ENCODE peak calls at places on chromosomes 4 and X, in eight cellular contexts. R, J, Y, S, D, G, Z and U are unnamed samples.

GRCh38 chr4:158856852-158857251 is 88.0 kb downstream of the FNIP2 start:
- DNase-seq in R (no peak), S (no peak), G (no peak), J (no peak), Y (no peak), D (no peak), Z (peak), U (peak)

GRCh38 chrX:56588397-56589188 is 25.2 kb downstream of the UBQLN2 start:
- DNase-seq in G (no peak), R (no peak), S (no peak), J (no peak), Y (no peak), D (no peak), Z (no peak), U (no peak)

GRCh38 chr4:43133566-43133965 is 241.1 kb downstream of the GRXCR1 start:
- DNase-seq in S (no peak), D (no peak), Y (no peak), G (no peak), J (no peak), Z (no peak), R (no peak), U (no peak)

GRCh38 chrX:32673193-32673592 is 538.2 kb downstream of the DMD start:
- DNase-seq in D (no peak), Z (peak), G (no peak), R (no peak), J (no peak), Y (no peak), S (no peak), U (no peak)

GRCh38 chrX:15673970-15674369 is 9.4 kb upstream of the CLTRN start:
- DNase-seq in J (no peak), G (no peak), Z (no peak), R (no peak), D (no peak), Y (no peak), S (no peak), U (no peak)

GRCh38 chr4:152243890-152244595 is 291.8 kb downstream of the FBXW7 start:
- DNase-seq in R (no peak), Y (peak), J (no peak), Z (no peak), G (no peak), D (peak), S (peak), U (no peak)

GRCh38 chr4:1013225-1014073 is 2.0 kb downstream of the FGFRL1 start:
- DNase-seq in D (no peak), R (no peak), Z (no peak), J (no peak), Y (no peak), G (no peak), S (no peak), U (no peak)

GRCh38 chrX:20046864-20047263 is 56.0 kb upstream of the BCLAF3 start:
- DNase-seq in S (no peak), J (no peak), G (no peak), D (no peak), R (no peak), Z (no peak), Y (no peak), U (no peak)

GRCh38 chr4:150115851-150116250 is 37.6 kb downstream of the DCLK2 start:
- DNase-seq in J (no peak), S (no peak), Z (no peak), D (no peak), G (no peak), R (no peak), Y (no peak), U (no peak)

GRCh38 chr4:89868999-89869589 is 25.6 kb upstream of the MMRN1 start:
- DNase-seq in S (no peak), Y (no peak), Z (no peak), D (no peak), G (no peak), R (no peak), J (no peak), U (no peak)

GRCh38 chr4:165489786-165490185 is 111.0 kb downstream of the CPE start:
- DNase-seq in D (no peak), G (peak), R (no peak), S (no peak), J (no peak), Y (no peak), Z (no peak), U (no peak)

GRCh38 chr4:26522478-26522877 is 32.2 kb upstream of the CCKAR start:
- DNase-seq in Z (no peak), S (no peak), J (no peak), R (no peak), D (no peak), G (no peak), Y (no peak), U (no peak)